ENCODE peak calls at places on chromosomes 5 and 9, in seven cellular contexts. Z, F, G, B, D, W and H are unnamed samples.

GRCh38 chr5:107271682-107272350 is 398.9 kb downstream of the EFNA5 start:
- DNase-seq in B (no peak), W (no peak), G (no peak), F (no peak), D (no peak), Z (no peak), H (no peak)

GRCh38 chr9:134216449-134216951 is 52.1 kb upstream of the RNU6ATAC start:
- DNase-seq in W (no peak), Z (no peak), F (no peak), B (no peak), D (no peak), G (no peak), H (no peak)

GRCh38 chr5:139734517-139734916 is 61.1 kb upstream of the PSD2 start:
- DNase-seq in G (no peak), W (no peak), Z (no peak), B (no peak), D (no peak), F (no peak), H (no peak)

GRCh38 chr9:115234094-115234493 is 116.1 kb upstream of the TNC start:
- DNase-seq in G (no peak), B (no peak), W (no peak), D (no peak), F (peak), Z (peak), H (peak)

GRCh38 chr5:57499262-57500050 is 16.8 kb upstream of the ACTBL2 start:
- DNase-seq in W (peak), D (no peak), B (peak), F (peak), G (no peak), Z (peak), H (peak)

GRCh38 chr5:97142521-97143254 is at the start of gene LIX1:
- DNase-seq in W (peak), Z (peak), D (no peak), G (peak), B (peak), F (peak), H (peak)

GRCh38 chr9:125631391-125632085 is 75.5 kb downstream of the MAPKAP1 start:
- DNase-seq in F (peak), G (peak), W (peak), B (peak), Z (peak), D (no peak), H (peak)

GRCh38 chr5:127398508-127398907 is 107.9 kb downstream of the MEGF10 start:
- DNase-seq in B (no peak), Z (no peak), D (no peak), W (no peak), G (no peak), F (no peak), H (no peak)

GRCh38 chr5:74021090-74021489 is 395.1 kb downstream of the ARHGEF28 start:
- DNase-seq in B (no peak), W (no peak), Z (no peak), F (no peak), G (no peak), D (no peak), H (no peak)

GRCh38 chr9:14400658-14400995 is 86.7 kb upstream of the NFIB start:
- DNase-seq in B (no peak), D (no peak), Z (peak), F (peak), W (peak), G (no peak), H (peak)

GRCh38 chr9:124216474-124217176 is 41.1 kb upstream of the NEK6 start:
- DNase-seq in G (peak), W (no peak), Z (no peak), F (no peak), D (peak), B (peak), H (no peak)

GRCh38 chr5:16547200-16547842 is 69.5 kb downstream of the RETREG1 start:
- DNase-seq in B (no peak), W (no peak), F (no peak), Z (no peak), G (no peak), D (no peak), H (no peak)

GRCh38 chr5:178125253-178125916 is 5.4 kb upstream of the RMND5B start:
- DNase-seq in Z (no peak), W (no peak), F (peak), B (no peak), G (no peak), D (no peak), H (no peak)

GRCh38 chr9:115115117-115115880 is 2.7 kb downstream of the TNC start:
- DNase-seq in F (peak), W (no peak), B (no peak), Z (no peak), G (no peak), D (no peak), H (no peak)

GRCh38 chr9:79670269-79670961 is 98.7 kb downstream of the TLE4 start:
- DNase-seq in W (no peak), D (no peak), F (no peak), G (no peak), B (no peak), Z (no peak), H (no peak)

GRCh38 chr5:79774171-79774854 is 84.7 kb downstream of the CMYA5 start:
- DNase-seq in Z (no peak), B (peak), F (peak), D (no peak), W (no peak), G (no peak), H (peak)

GRCh38 chr5:172219296-172219695 is 25.3 kb downstream of the EFCAB9 start:
- DNase-seq in B (no peak), G (no peak), F (no peak), D (no peak), W (peak), Z (no peak), H (no peak)

GRCh38 chr5:167261309-167262100 is 1029.9 kb upstream of the WWC1 start:
- DNase-seq in Z (no peak), G (no peak), W (no peak), B (no peak), F (peak), D (no peak), H (no peak)